ENCODE peak calls at places on chromosomes 6 and 20, in four cellular contexts. One of them, this sample, is unnamed.

GRCh38 chr20:56995635-56996075 is 270.8 kb downstream of the BMP7 start:
- DNase-seq in GM10248: peak
- DNase-seq in GM04504: no peak
- DNase-seq in bronchial epithelial cell: no peak
- DNase-seq in this sample: peak

GRCh38 chr6:10414766-10415592 is at the start of gene TFAP2A:
- DNase-seq in GM04504: no peak
- DNase-seq in bronchial epithelial cell: peak
- DNase-seq in GM10248: no peak
- DNase-seq in this sample: no peak

GRCh38 chr20:19943021-19943659 is 74.0 kb upstream of the NAA20 start:
- DNase-seq in GM04504: no peak
- DNase-seq in GM10248: no peak
- DNase-seq in bronchial epithelial cell: no peak
- DNase-seq in this sample: no peak

GRCh38 chr6:106591111-106591825 is 38.0 kb downstream of the RTN4IP1 start:
- DNase-seq in GM04504: peak
- DNase-seq in GM10248: no peak
- DNase-seq in bronchial epithelial cell: peak
- DNase-seq in this sample: no peak

GRCh38 chr20:61251529-61252393 is at the start of gene CDH4:
- DNase-seq in GM10248: no peak
- DNase-seq in GM04504: no peak
- DNase-seq in bronchial epithelial cell: no peak
- DNase-seq in this sample: no peak

GRCh38 chr20:33408716-33409654 is 7.7 kb upstream of the CDK5RAP1 start:
- DNase-seq in GM10248: no peak
- DNase-seq in bronchial epithelial cell: no peak
- DNase-seq in GM04504: no peak
- DNase-seq in this sample: no peak

GRCh38 chr6:150528648-150529285 is 70.9 kb upstream of the PLEKHG1 start:
- DNase-seq in GM10248: peak
- DNase-seq in GM04504: peak
- DNase-seq in bronchial epithelial cell: no peak
- DNase-seq in this sample: no peak

GRCh38 chr20:58503668-58504067 is 11.5 kb downstream of the APCDD1L start:
- DNase-seq in GM04504: no peak
- DNase-seq in bronchial epithelial cell: no peak
- DNase-seq in GM10248: no peak
- DNase-seq in this sample: no peak

GRCh38 chr20:38866265-38867061 is 59.8 kb upstream of the FAM83D start:
- DNase-seq in GM10248: no peak
- DNase-seq in GM04504: no peak
- DNase-seq in bronchial epithelial cell: no peak
- DNase-seq in this sample: no peak

GRCh38 chr20:25295386-25296093 is 47.7 kb downstream of the PYGB start:
- DNase-seq in bronchial epithelial cell: peak
- DNase-seq in GM04504: no peak
- DNase-seq in GM10248: no peak
- DNase-seq in this sample: no peak

GRCh38 chr20:9460518-9460917 is 53.9 kb upstream of the LAMP5 start:
- DNase-seq in bronchial epithelial cell: peak
- DNase-seq in GM04504: no peak
- DNase-seq in GM10248: no peak
- DNase-seq in this sample: no peak

GRCh38 chr20:39885975-39886649 is 802.9 kb downstream of the MAFB start:
- DNase-seq in GM10248: peak
- DNase-seq in bronchial epithelial cell: peak
- DNase-seq in GM04504: peak
- DNase-seq in this sample: peak

GRCh38 chr6:114282268-114282667 is 60.6 kb downstream of the HS3ST5 start:
- DNase-seq in GM10248: no peak
- DNase-seq in GM04504: no peak
- DNase-seq in bronchial epithelial cell: no peak
- DNase-seq in this sample: no peak

GRCh38 chr6:144405173-144405572 is 120.0 kb downstream of the UTRN start:
- DNase-seq in GM04504: no peak
- DNase-seq in bronchial epithelial cell: no peak
- DNase-seq in GM10248: no peak
- DNase-seq in this sample: no peak

GRCh38 chr6:5167501-5167900 is 82.4 kb downstream of the PPP1R3G start:
- DNase-seq in bronchial epithelial cell: no peak
- DNase-seq in GM10248: no peak
- DNase-seq in GM04504: no peak
- DNase-seq in this sample: no peak

GRCh38 chr6:109000289-109000688 is 94.4 kb downstream of the SESN1 start:
- DNase-seq in GM04504: no peak
- DNase-seq in bronchial epithelial cell: no peak
- DNase-seq in GM10248: no peak
- DNase-seq in this sample: no peak

GRCh38 chr6:73509851-73510250 is 11.0 kb downstream of the EEF1A1 start:
- DNase-seq in GM10248: no peak
- DNase-seq in GM04504: no peak
- DNase-seq in bronchial epithelial cell: no peak
- DNase-seq in this sample: no peak

GRCh38 chr20:32574296-32575226 is 10.6 kb downstream of the NOL4L start:
- DNase-seq in bronchial epithelial cell: peak
- DNase-seq in GM04504: peak
- DNase-seq in GM10248: no peak
- DNase-seq in this sample: no peak

GRCh38 chr6:43869792-43870659 is 100.0 kb downstream of the VEGFA start:
- DNase-seq in bronchial epithelial cell: no peak
- DNase-seq in GM10248: no peak
- DNase-seq in GM04504: no peak
- DNase-seq in this sample: no peak